ENCODE peak calls at places on chromosome 18, in four cellular contexts. U is body of pancreas, N is transverse colon, G is ovary. A is an unnamed sample.

GRCh38 chr18:33495278-33495677 is 54.8 kb upstream of the CCDC178 start:
- DNase-seq in N (no peak), U (no peak), G (peak), A (peak)

GRCh38 chr18:24369420-24369819 is 28.2 kb downstream of the OSBPL1A start:
- DNase-seq in U (no peak), N (no peak), G (no peak), A (no peak)

GRCh38 chr18:43525149-43525548 is 247.9 kb upstream of the SYT4 start:
- DNase-seq in G (no peak), U (peak), N (no peak), A (no peak)

GRCh38 chr18:58054041-58054733 is 10.2 kb downstream of the NEDD4L start:
- DNase-seq in N (no peak), G (no peak), U (no peak), A (peak)

GRCh38 chr18:49018961-49019445 is 68.2 kb upstream of the SMAD7 start:
- DNase-seq in G (no peak), N (peak), U (no peak), A (no peak)

GRCh38 chr18:26462304-26462703 is 86.0 kb downstream of the KCTD1 start:
- DNase-seq in N (no peak), G (no peak), U (no peak), A (no peak)

GRCh38 chr18:42706029-42706608 is 409.4 kb downstream of the RIT2 start:
- DNase-seq in U (no peak), N (no peak), G (no peak), A (no peak)

GRCh38 chr18:48781041-48781989 is 169.4 kb downstream of the SMAD7 start:
- DNase-seq in G (peak), U (peak), N (peak), A (peak)

GRCh38 chr18:63160172-63160995 is 159.2 kb downstream of the BCL2 start:
- DNase-seq in G (no peak), N (no peak), U (no peak), A (no peak)

GRCh38 chr18:72155327-72155726 is 388.8 kb downstream of the CBLN2 start:
- DNase-seq in U (no peak), G (no peak), N (no peak), A (no peak)

GRCh38 chr18:7096838-7097237 is 20.8 kb downstream of the LAMA1 start:
- DNase-seq in G (no peak), U (no peak), N (no peak), A (no peak)

GRCh38 chr18:47917923-47918610 is 12.4 kb downstream of the SMAD2 start:
- DNase-seq in G (no peak), U (no peak), N (no peak), A (no peak)

GRCh38 chr18:8389391-8390340 is 219.6 kb upstream of the RAB12 start:
- DNase-seq in G (peak), U (peak), N (peak), A (peak)

GRCh38 chr18:2424420-2424819 is 146.9 kb downstream of the METTL4 start:
- DNase-seq in G (no peak), N (no peak), U (no peak), A (no peak)

GRCh38 chr18:22193466-22193865 is 24.1 kb downstream of the GATA6 start:
- DNase-seq in N (peak), G (peak), U (no peak), A (no peak)

GRCh38 chr18:3995476-3996102 is 459.5 kb downstream of the DLGAP1 start:
- DNase-seq in N (peak), G (no peak), U (peak), A (peak)

GRCh38 chr18:25067291-25068050 is 284.5 kb downstream of the ZNF521 start:
- DNase-seq in G (no peak), N (no peak), U (no peak), A (no peak)

GRCh38 chr18:49892148-49892924 is 79.0 kb upstream of the ACAA2 start:
- DNase-seq in U (no peak), G (no peak), N (no peak), A (no peak)

GRCh38 chr18:59180150-59180845 is 39.7 kb upstream of the GRP start:
- DNase-seq in G (no peak), N (no peak), U (no peak), A (no peak)

GRCh38 chr18:903703-904102 is 968 bp upstream of the ADCYAP1 start:
- DNase-seq in U (peak), G (no peak), N (no peak), A (peak)

GRCh38 chr18:27921904-27922541 is 254.9 kb downstream of the CDH2 start:
- DNase-seq in G (no peak), U (no peak), N (no peak), A (no peak)

GRCh38 chr18:26536032-26536431 is 12.3 kb downstream of the KCTD1 start:
- DNase-seq in G (no peak), N (no peak), U (no peak), A (no peak)

GRCh38 chr18:79926715-79927596 is 24.5 kb downstream of the SLC66A2 start:
- DNase-seq in G (peak), U (peak), N (peak), A (no peak)

GRCh38 chr18:69817335-69817935 is 130.2 kb downstream of the CD226 start:
- DNase-seq in N (no peak), G (no peak), U (no peak), A (no peak)

GRCh38 chr18:58723810-58724602 is 52.7 kb downstream of the MALT1 start:
- DNase-seq in G (no peak), N (no peak), U (no peak), A (no peak)

GRCh38 chr18:34928068-34928753 is 113.0 kb upstream of the MAPRE2 start:
- DNase-seq in N (no peak), U (no peak), G (no peak), A (no peak)

GRCh38 chr18:45793295-45793965 is 32.0 kb upstream of the SIGLEC15 start:
- DNase-seq in N (no peak), G (no peak), U (no peak), A (no peak)

GRCh38 chr18:31505161-31505560 is 7.2 kb downstream of the DSG2 start:
- DNase-seq in G (no peak), U (no peak), N (no peak), A (no peak)

GRCh38 chr18:50080932-50081560 is 113.9 kb downstream of the MYO5B start:
- DNase-seq in G (no peak), U (no peak), N (no peak), A (no peak)

GRCh38 chr18:80105369-80106167 is 3.5 kb upstream of the ADNP2 start:
- DNase-seq in N (no peak), G (no peak), U (no peak), A (peak)

GRCh38 chr18:9708882-9709877 is 1.1 kb downstream of the RAB31 start:
- DNase-seq in U (no peak), G (peak), N (peak), A (peak)

DNA sequence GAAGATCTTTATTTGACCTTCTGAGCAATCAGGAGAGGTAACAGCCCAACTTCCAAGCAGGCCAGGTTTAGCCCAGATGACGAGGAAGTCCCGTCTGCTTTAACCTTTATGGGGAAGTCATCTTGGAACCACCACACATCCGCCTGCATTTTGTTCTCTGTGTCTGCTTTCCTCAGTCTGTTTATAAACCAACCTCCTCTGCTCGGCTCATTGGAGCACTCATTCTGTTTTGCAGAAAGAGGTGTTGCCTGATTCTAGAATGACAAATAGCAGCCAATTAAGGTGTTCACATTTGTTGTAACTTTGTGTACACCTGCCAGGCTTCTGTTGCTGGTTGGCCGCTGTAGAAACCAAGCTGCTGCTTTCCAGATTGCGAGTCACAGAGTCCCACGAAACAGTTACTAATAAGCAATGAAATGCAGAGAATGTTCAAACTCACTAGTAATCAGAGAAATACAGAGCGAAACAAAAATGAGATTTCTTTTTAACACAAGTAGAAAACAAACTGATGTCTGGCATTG is 64.2 kb downstream of the MBP start:
- DNase-seq in U (no peak), N (no peak), G (no peak), A (no peak)
- TF ChIP-seq POLR2A in U (no peak), N (no peak), G (no peak), A (no peak)

DNA sequence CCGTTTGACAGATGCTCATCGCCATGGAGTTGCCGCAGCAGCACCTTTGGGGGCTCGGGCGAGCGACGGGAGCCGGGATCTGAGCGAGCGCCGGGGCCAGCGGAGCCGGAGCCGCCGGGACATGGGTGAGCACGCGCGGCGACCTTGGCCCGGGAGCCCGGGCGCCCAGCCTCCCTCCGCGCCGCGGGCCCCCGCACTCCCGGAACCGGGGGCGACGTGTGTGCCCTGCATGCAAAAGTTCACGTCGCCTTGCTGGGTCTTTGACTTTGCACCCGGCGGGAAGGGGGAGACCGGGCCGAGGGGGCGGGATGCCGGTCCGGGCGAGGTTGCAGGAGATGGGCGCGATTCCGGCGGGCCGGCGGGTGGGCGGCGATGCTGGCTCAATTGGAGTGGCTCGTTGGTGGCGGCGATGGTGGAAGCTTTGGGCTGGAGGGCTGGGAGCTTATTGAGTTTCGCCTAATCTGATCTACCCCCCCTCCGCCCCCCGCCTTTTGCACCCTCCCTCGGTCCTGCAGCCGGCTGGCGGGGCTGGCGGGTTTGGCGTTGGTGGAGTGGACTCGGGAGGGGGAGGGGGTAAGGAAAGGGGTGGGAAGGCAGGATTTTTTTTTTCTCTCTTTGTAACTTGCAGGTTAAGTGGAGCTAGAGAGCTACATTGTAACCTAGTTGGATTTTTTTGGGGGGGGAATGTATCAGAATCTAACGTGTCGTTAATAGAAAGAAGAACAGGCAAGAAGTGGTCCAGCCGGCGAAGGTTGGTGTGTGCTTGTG is at the start of gene SETBP1:
- DNase-seq in N (peak), U (peak), G (peak), A (peak)
- TF ChIP-seq POLR2A in N (peak), U (peak), G (no peak), A (no peak)

GRCh38 chr18:75209952-75210261 is 690 bp upstream of the TSHZ1 start:
- DNase-seq in G (no peak), N (no peak), U (no peak), A (peak)

GRCh38 chr18:75207298-75208054 is 1.5 kb downstream of the PTGR3 start:
- DNase-seq in N (peak), U (peak), G (no peak), A (no peak)

GRCh38 chr18:75208055-75208835 is 694 bp downstream of the PTGR3 start:
- DNase-seq in G (peak), N (peak), U (peak), A (peak)

GRCh38 chr18:75209129-75209951 is at the start of gene PTGR3:
- DNase-seq in G (peak), N (peak), U (peak), A (peak)

DNA sequence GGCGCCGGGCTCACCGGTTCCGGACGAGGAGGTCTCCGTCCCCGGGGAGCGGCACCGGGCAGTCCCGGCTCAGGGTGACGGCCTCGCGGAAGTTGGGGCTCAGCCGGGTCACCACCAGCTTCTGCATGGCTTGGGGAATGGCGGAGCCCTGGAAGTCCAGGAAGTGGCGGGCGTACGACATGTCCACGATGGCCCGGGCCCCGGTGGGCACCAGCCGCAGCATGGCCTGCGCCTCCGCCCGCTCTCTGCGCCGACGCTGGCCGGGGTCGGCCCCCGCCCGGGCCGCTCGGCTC is 157 bp downstream of the PTGR3 start:
- DNase-seq in U (peak), N (no peak), G (no peak), A (no peak)
- TF ChIP-seq POLR2A in U (peak), N (peak), G (no peak), A (no peak)

DNA sequence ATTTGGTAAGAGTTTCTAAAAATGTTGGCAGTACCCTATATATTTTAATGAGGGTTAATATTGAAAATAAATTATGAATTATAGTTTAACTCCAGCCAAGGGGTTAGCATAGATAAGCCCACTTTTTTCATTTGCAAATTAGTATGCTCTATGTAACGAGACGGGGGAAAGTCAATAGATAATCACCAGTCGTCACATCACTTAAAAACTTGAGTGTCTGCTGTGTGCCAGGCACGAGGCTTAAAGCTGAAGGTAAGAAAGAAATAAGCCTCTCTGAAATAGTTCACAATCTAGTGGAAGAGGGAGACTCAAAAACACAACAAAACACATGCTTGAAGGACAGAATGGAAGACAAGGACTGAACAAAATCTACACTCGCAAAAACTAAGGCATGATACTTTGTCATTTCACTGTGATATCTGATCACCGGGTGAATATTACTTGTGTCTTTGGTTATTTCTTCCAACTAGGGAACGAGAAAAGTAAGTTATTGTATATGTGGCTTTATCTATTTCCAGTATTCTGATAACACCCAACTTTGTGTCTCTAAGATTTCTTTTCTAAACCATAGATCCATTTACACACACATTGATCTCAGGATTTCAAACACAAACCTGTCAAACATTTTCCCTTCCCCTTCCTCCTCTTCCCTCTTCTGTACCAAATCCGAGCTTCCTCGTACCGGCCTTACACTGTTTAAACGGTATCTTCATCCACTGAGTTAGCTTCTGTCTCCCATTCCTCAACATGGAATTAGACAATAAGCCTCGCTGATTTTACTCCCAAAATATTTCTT is 199.1 kb downstream of the PIEZO2 start:
- DNase-seq in N (no peak), G (no peak), U (no peak), A (no peak)
- TF ChIP-seq POLR2A in N (no peak), G (no peak), U (no peak), A (no peak)

A was measured in erythroblast.